ENCODE peak calls at places on chromosomes 13 and 19, in seven cellular contexts. K, A, O, G, H, B and U are unnamed samples.

GRCh38 chr13:46655727-46656180 is 102.8 kb downstream of the LRCH1 start:
- DNase-seq in K (no peak), A (no peak), O (no peak), G (no peak), H (peak; percentile 38), B (no peak), U (no peak)

GRCh38 chr13:100235311-100235901 is 146.5 kb downstream of the PCCA start:
- DNase-seq in K (no peak), A (no peak), O (no peak), G (peak; percentile 9), H (peak; percentile 55), B (no peak), U (no peak)

GRCh38 chr19:12330340-12330739 is 3.1 kb downstream of the ZNF563 start:
- DNase-seq in K (no peak), A (no peak), O (no peak), G (no peak), H (no peak), B (no peak), U (no peak)

GRCh38 chr13:97196340-97196739 is 25.8 kb upstream of the MBNL2 start:
- DNase-seq in K (no peak), A (no peak), O (no peak), G (no peak), H (no peak), B (no peak), U (no peak)

GRCh38 chr13:79459906-79460305 is 21.0 kb upstream of the NDFIP2 start:
- DNase-seq in K (peak; percentile 85), A (no peak), O (no peak), G (no peak), H (no peak), B (no peak), U (no peak)

GRCh38 chr13:21465710-21466160 is 6.6 kb upstream of the ZDHHC20 start:
- DNase-seq in K (no peak), A (no peak), O (no peak), G (no peak), H (peak; percentile 25), B (no peak), U (no peak)

GRCh38 chr19:33410915-33411401 is 37.4 kb downstream of the CEBPG start:
- DNase-seq in K (no peak), A (no peak), O (no peak), G (peak; percentile 11), H (no peak), B (peak; percentile 35), U (no peak)

GRCh38 chr13:35549481-35549880 is 73.0 kb upstream of the MAB21L1 start:
- DNase-seq in K (peak; percentile 20), A (no peak), O (no peak), G (no peak), H (no peak), B (no peak), U (no peak)

GRCh38 chr13:98506343-98507059 is 70.4 kb downstream of the STK24 start:
- DNase-seq in K (no peak), A (no peak), O (no peak), G (no peak), H (no peak), B (no peak), U (no peak)

GRCh38 chr13:75685239-75685697 is 49.1 kb downstream of the LMO7 start:
- DNase-seq in K (peak; percentile 66), A (no peak), O (no peak), G (no peak), H (no peak), B (no peak), U (no peak)

GRCh38 chr19:28475525-28475924 is 737.4 kb downstream of the UQCRFS1 start:
- DNase-seq in K (no peak), A (no peak), O (no peak), G (no peak), H (no peak), B (no peak), U (no peak)

GRCh38 chr13:33227927-33228644 is 57.5 kb downstream of the STARD13 start:
- DNase-seq in K (no peak), A (no peak), O (no peak), G (no peak), H (no peak), B (no peak), U (no peak)

GRCh38 chr19:40774916-40775631 is at the start of gene MIA:
- DNase-seq in K (no peak), A (no peak), O (no peak), G (no peak), H (no peak), B (no peak), U (no peak)

GRCh38 chr13:110485604-110486003 is 75.9 kb downstream of the RAB20 start:
- DNase-seq in K (no peak), A (no peak), O (no peak), G (no peak), H (no peak), B (no peak), U (no peak)

GRCh38 chr19:36547001-36547732 is 19.1 kb upstream of the ZNF260 start:
- DNase-seq in K (no peak), A (no peak), O (no peak), G (no peak), H (no peak), B (no peak), U (no peak)

GRCh38 chr19:29478578-29479565 is 46.9 kb upstream of the VSTM2B start:
- DNase-seq in K (no peak), A (no peak), O (peak; percentile 70), G (no peak), H (no peak), B (no peak), U (no peak)

GRCh38 chr19:38035515-38036495 is 128.8 kb downstream of the SIPA1L3 start:
- DNase-seq in K (no peak), A (peak; percentile 28), O (no peak), G (no peak), H (no peak), B (no peak), U (no peak)

GRCh38 chr19:29545866-29546582 is 20.2 kb downstream of the VSTM2B start:
- DNase-seq in K (no peak), A (no peak), O (peak; percentile 14), G (no peak), H (no peak), B (no peak), U (no peak)

GRCh38 chr19:55615553-55616394 is 8.6 kb downstream of the ZNF784 start:
- DNase-seq in K (no peak), A (no peak), O (no peak), G (no peak), H (no peak), B (no peak), U (no peak)
- H3K27ac ChIP-seq in K (no peak overlapping the region), A (no peak overlapping the region), O (no peak overlapping the region), G (no peak overlapping the region), H (no peak overlapping the region), B (no peak overlapping the region), U (no peak overlapping the region)

DNA sequence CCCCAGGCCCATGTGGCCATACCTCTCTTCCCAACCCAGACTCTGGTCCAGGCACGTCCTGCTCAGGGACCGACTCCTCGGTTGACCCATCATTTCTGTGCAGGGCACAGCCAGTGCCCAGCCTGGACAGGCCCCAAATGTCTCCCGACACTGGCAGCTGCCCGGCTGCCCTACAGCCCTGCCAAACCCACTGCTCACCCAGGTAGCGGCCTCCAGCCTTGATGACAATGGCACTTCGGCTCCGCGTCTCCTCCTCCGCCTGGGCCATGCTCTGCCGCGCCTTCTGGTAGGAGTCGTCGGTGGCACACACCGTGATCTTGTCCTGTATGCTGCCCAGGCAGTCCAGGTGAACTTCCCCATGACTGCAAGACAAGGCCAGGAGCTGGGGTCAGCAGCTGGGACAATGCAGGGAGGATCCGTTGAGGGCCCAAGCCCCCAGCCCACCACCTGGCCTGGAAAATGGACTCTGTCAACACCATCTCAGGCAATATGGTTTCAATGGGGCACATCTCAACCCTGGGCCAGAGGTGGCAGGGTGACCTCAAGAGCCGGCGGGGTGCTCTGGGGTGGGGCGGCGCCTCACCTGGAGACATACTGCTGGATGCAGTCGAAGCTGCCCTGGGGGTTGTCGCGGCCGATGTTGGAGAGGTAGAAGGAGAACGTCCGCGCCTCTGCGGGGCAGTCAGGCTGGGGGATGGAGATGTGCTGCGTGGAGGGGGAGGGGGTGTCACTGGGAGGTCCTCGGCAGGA is 27.5 kb upstream of the ISYNA1 start:
- DNase-seq in K (no peak), A (no peak), O (no peak), G (no peak), H (no peak), B (no peak), U (peak; percentile 30)
- H3K27ac ChIP-seq in K (peak overlapping the region; percentile 17), A (peak overlapping the region; percentile 77), O (peak overlapping the region; percentile 89), G (no peak overlapping the region), H (peak overlapping the region; percentile 64), B (no peak overlapping the region), U (peak overlapping the region; percentile 85)

DNA sequence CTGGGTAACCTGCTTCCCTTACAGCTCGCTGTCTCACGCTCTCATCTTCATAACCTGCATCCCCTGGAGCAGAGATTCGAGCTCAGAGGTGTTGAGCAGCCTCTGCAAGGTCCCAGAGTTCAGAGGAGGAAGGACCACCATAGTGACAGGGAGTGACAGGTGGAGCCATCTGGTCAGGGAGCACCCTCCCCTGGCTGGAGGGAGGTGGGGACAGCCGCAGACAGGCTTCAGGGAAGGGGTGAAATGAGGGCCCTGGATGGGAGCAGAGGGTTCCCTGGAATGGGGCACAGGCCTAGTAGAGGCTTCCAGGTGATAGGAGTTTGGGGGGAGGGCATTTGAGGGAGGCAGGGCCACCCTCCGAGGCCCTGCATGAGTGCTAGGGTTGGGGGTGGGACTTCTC is 82.1 kb downstream of the ZNF429 start:
- DNase-seq in K (no peak), A (no peak), O (no peak), G (no peak), H (no peak), B (no peak), U (no peak)
- H3K27ac ChIP-seq in K (no peak overlapping the region), A (peak overlapping the region; percentile 83), O (no peak overlapping the region), G (no peak overlapping the region), H (no peak overlapping the region), B (no peak overlapping the region), U (no peak overlapping the region)

GRCh38 chr19:19443902-19444693 is 38.6 kb downstream of the GATAD2A start:
- DNase-seq in K (no peak), A (no peak), O (no peak), G (no peak), H (no peak), B (no peak), U (no peak)
- H3K27ac ChIP-seq in K (peak overlapping the region; percentile 34), A (no peak overlapping the region), O (no peak overlapping the region), G (no peak overlapping the region), H (peak overlapping the region; percentile 42), B (peak overlapping the region; percentile 57), U (no peak overlapping the region)

GRCh38 chr19:17553256-17553655 is 2.2 kb upstream of the COLGALT1 start:
- DNase-seq in K (no peak), A (peak; percentile 43), O (peak; percentile 46), G (no peak), H (peak; percentile 59), B (no peak), U (peak; percentile 7)
- H3K27ac ChIP-seq in K (peak overlapping the region; percentile 14), A (peak overlapping the region; percentile 74), O (peak overlapping the region; percentile 31), G (no peak overlapping the region), H (peak overlapping the region; percentile 37), B (peak overlapping the region; percentile 51), U (no peak overlapping the region)

DNA sequence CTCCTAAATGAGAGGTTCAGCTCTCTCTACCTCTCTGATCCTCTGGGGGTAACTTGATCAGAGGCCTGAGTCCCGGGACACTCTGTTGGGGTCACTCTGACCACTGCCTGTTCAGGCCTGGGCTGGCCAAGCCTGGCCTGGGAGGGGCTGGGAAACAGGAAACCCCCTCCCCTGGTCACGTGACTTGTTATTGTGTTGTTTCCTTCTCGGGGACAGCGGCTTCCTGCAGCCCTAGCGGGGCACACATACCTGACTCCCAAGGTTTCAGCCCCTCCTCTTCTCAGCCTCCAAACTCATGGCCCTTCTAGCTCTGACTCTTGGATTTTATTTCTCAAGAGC is at the start of gene USHBP1:
- DNase-seq in K (no peak), A (peak; percentile 56), O (no peak), G (no peak), H (no peak), B (no peak), U (no peak)
- H3K27ac ChIP-seq in K (no peak within 1 kb of the TSS), A (peak within 1 kb of the TSS; percentile 81), O (no peak within 1 kb of the TSS), G (no peak within 1 kb of the TSS), H (no peak within 1 kb of the TSS), B (no peak within 1 kb of the TSS), U (peak within 1 kb of the TSS; percentile 17)